ENCODE peak calls at places on chromosomes 13 and 19, in eight cellular contexts. J, N, W, R, I, E, P and U are unnamed samples.

GRCh38 chr13:97134364-97135095 is 87.6 kb upstream of the MBNL2 start:
- DNase-seq in W (no peak), J (peak; percentile 29), I (no peak), E (no peak), N (no peak), R (no peak), P (no peak), U (no peak)

GRCh38 chr13:46804391-46804815 is 7.4 kb upstream of the ESD start:
- DNase-seq in J (peak; percentile 98), P (no peak), N (peak; percentile 95), E (no peak), W (peak; percentile 94), I (no peak), R (peak; percentile 66), U (peak; percentile 69)

GRCh38 chr19:55028757-55029156 is 9.3 kb downstream of the GP6 start:
- DNase-seq in E (no peak), I (no peak), N (no peak), W (no peak), P (no peak), R (no peak), J (no peak), U (no peak)

GRCh38 chr19:8308891-8309291 is 733 bp upstream of the CD320 start:
- DNase-seq in R (no peak), W (no peak), I (peak; percentile 30), J (no peak), P (peak; percentile 13), E (peak; percentile 14), N (no peak), U (no peak)

GRCh38 chr13:106143930-106144709 is 391.3 kb downstream of the EFNB2 start:
- DNase-seq in J (no peak), W (no peak), E (no peak), R (no peak), N (no peak), P (peak; percentile 40), I (no peak), U (no peak)

GRCh38 chr13:74021507-74021906 is 112.7 kb downstream of the KLF12 start:
- DNase-seq in R (no peak), P (no peak), J (no peak), E (no peak), N (no peak), W (no peak), I (no peak), U (no peak)

GRCh38 chr13:24691381-24691780 is 11.2 kb downstream of the ATP12A start:
- DNase-seq in I (no peak), P (no peak), E (no peak), W (no peak), J (no peak), N (no peak), R (no peak), U (no peak)

GRCh38 chr13:97856001-97856675 is 97.3 kb upstream of the IPO5 start:
- DNase-seq in W (peak; percentile 58), P (peak; percentile 26), E (peak; percentile 46), R (peak; percentile 78), J (no peak), I (peak; percentile 49), N (no peak), U (no peak)

GRCh38 chr19:16899566-16900075 is 10.8 kb downstream of the F2RL3 start:
- DNase-seq in I (peak; percentile 73), P (no peak), J (no peak), W (no peak), N (no peak), E (no peak), R (peak; percentile 43), U (no peak)

GRCh38 chr19:8085606-8086464 is 33.3 kb downstream of the CCL25 start:
- DNase-seq in E (no peak), J (no peak), R (no peak), N (no peak), I (peak; percentile 64), W (no peak), P (no peak), U (no peak)

GRCh38 chr13:19967619-19968018 is 9.1 kb downstream of the ZMYM2 start:
- DNase-seq in R (no peak), E (no peak), I (no peak), W (no peak), J (no peak), P (no peak), N (no peak), U (no peak)

GRCh38 chr19:46431824-46432223 is 3.1 kb upstream of the PNMA8C start:
- DNase-seq in N (no peak), W (no peak), E (no peak), J (no peak), R (no peak), P (no peak), I (peak; percentile 24), U (no peak)

GRCh38 chr13:87208636-87209035 is 462.5 kb upstream of the SLITRK5 start:
- DNase-seq in J (no peak), P (no peak), R (no peak), N (no peak), E (no peak), W (no peak), I (no peak), U (no peak)

GRCh38 chr19:18610556-18611326 is 1.9 kb upstream of the TMEM59L start:
- DNase-seq in R (no peak), E (no peak), I (no peak), P (no peak), W (no peak), N (no peak), J (no peak), U (no peak)

GRCh38 chr19:35139618-35139943 is 957 bp downstream of the FXYD1 start:
- DNase-seq in J (no peak), P (no peak), I (no peak), R (no peak), E (no peak), W (no peak), N (no peak), U (no peak)
- TF ChIP-seq CTCF in J (no peak), P (no peak), I (no peak), R (no peak), E (no peak), W (no peak), N (no peak), U (no peak)

DNA sequence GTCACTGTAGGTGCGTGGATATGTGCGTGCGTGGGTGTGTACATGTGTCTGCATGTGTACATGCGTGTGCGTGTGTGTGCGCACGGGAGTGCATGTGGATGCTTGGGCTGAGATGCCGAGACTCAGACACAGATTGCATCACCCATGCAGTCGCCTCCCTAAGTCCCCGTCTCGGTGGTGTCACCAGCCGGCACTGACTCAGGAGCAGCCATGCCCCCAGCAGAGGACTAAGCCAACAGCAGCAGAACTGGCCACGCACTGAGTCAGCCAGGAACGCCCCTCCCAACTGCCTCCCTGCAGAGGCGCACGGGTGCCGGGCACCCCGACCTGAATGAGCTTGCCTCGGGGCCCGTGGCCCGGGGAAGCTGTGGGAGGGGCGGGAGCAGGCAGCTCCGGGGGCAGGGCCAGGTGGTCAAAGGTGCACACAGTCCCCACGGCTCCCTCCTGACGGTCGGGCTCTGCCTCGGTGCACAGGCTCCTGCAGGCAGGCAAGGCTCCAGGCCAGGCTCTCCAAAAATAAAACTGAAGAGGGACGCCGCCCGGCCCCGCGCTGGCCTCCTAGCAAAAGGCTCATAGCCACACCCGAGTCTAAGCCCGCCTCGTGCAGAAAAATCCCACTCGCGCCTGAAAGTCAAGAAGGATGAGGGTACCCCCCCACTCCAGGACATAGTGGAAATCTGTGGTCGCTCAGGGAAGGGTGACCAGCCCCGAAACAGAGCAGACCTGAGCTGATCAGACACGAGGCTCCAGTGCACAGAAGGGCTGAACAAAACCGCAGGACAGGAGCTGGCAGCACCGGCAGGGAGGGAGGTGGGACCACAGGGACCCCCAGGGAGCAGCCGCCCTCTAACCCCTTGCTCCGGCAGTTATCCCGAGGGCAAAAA is 49.2 kb downstream of the GADD45B start:
- DNase-seq in I (no peak), E (no peak), P (no peak), R (no peak), J (peak; percentile 75), W (peak; percentile 70), N (peak; percentile 64), U (no peak)
- H3K4me3 ChIP-seq in I (no peak overlapping the region), E (peak overlapping the region; percentile 12), P (no peak overlapping the region), R (no peak overlapping the region), J (no peak overlapping the region), W (no peak overlapping the region), N (peak overlapping the region; percentile 2), U (peak overlapping the region; percentile 9)

GRCh38 chr13:112513761-112514160 is 74.2 kb downstream of the TUBGCP3 start:
- DNase-seq in N (no peak), R (no peak), W (no peak), E (no peak), P (no peak), I (no peak), J (no peak), U (no peak)

GRCh38 chr13:112509190-112509589 is 78.8 kb downstream of the TUBGCP3 start:
- DNase-seq in N (no peak), E (no peak), R (no peak), I (peak; percentile 60), P (no peak), J (no peak), W (no peak), U (no peak)

GRCh38 chr13:112510987-112511715 is 76.8 kb downstream of the TUBGCP3 start:
- DNase-seq in N (no peak), W (no peak), J (no peak), P (no peak), I (no peak), R (no peak), E (no peak), U (no peak)

GRCh38 chr13:112506046-112506445 is 81.9 kb downstream of the TUBGCP3 start:
- DNase-seq in R (no peak), P (no peak), N (no peak), W (no peak), E (no peak), I (no peak), J (no peak), U (no peak)

GRCh38 chr13:112510002-112510780 is 77.8 kb downstream of the TUBGCP3 start:
- DNase-seq in J (peak; percentile 71), W (peak; percentile 51), I (peak; percentile 56), P (peak; percentile 28), R (peak; percentile 66), E (no peak), N (peak; percentile 39), U (peak; percentile 63)
- TF ChIP-seq CTCF in J (peak; percentile 55), W (peak; percentile 44), I (peak; percentile 49), P (peak; percentile 5), R (peak; percentile 48), E (no peak), N (peak; percentile 65), U (peak; percentile 67)

GRCh38 chr19:51598159-51598915 is 27.3 kb downstream of the ZNF175 start:
- DNase-seq in P (no peak), J (no peak), N (no peak), E (no peak), W (no peak), R (no peak), I (no peak), U (no peak)
- H3K4me3 ChIP-seq in P (no peak overlapping the region), J (no peak overlapping the region), N (no peak overlapping the region), E (no peak overlapping the region), W (no peak overlapping the region), R (no peak overlapping the region), I (no peak overlapping the region), U (no peak overlapping the region)